ENCODE peak calls at places on chromosomes 1 and 21, in seven cellular contexts. S is renal cortical epithelial cell, F is iris pigment epithelial cell, V is SK-MEL-5, E is NCI-H748 treated with DMSO at 0.1 percent for 48 hours, X is left colon, I is neural crest cell. U is an unnamed sample.

GRCh38 chr21:43900078-43900385 is 35.0 kb downstream of the AGPAT3 start:
- DNase-seq in S (no peak), F (no peak), V (no peak), E (no peak), X (no peak), I (no peak), U (no peak)

GRCh38 chr1:51733793-51734522 is 117.1 kb downstream of the OSBPL9 start:
- DNase-seq in S (peak), F (no peak), V (no peak), E (peak), X (no peak), I (no peak), U (no peak)

GRCh38 chr1:221227460-221227859 is 348.2 kb downstream of the HLX start:
- DNase-seq in S (no peak), F (no peak), V (no peak), E (no peak), X (no peak), I (no peak), U (no peak)

GRCh38 chr1:24351918-24352637 is 32.9 kb downstream of the GRHL3 start:
- DNase-seq in S (no peak), F (peak), V (no peak), E (no peak), X (no peak), I (no peak), U (no peak)

GRCh38 chr1:78274814-78275213 is 216.0 kb upstream of the PTGFR start:
- DNase-seq in S (no peak), F (peak), V (no peak), E (no peak), X (no peak), I (no peak), U (no peak)

GRCh38 chr1:65412256-65412983 is 8.0 kb upstream of the LEPR start:
- DNase-seq in S (no peak), F (no peak), V (no peak), E (no peak), X (no peak), I (no peak), U (no peak)

GRCh38 chr1:12184008-12184681 is 17.4 kb downstream of the TNFRSF1B start:
- DNase-seq in S (peak), F (peak), V (no peak), E (no peak), X (peak), I (peak), U (no peak)

GRCh38 chr1:214002472-214002871 is 14.7 kb downstream of the PROX1 start:
- DNase-seq in S (peak), F (peak), V (peak), E (peak), X (no peak), I (no peak), U (no peak)

GRCh38 chr1:243748706-243749283 is 101.2 kb downstream of the AKT3 start:
- DNase-seq in S (peak), F (peak), V (peak), E (peak), X (no peak), I (no peak), U (peak)

GRCh38 chr1:205183676-205184335 is 27.7 kb downstream of the DSTYK start:
- DNase-seq in S (peak), F (peak), V (peak), E (no peak), X (no peak), I (no peak), U (no peak)

GRCh38 chr1:182885591-182885990 is 46.4 kb downstream of the DHX9 start:
- DNase-seq in S (no peak), F (no peak), V (no peak), E (no peak), X (no peak), I (no peak), U (no peak)

GRCh38 chr1:42290130-42290529 is 44.9 kb downstream of the FOXJ3 start:
- DNase-seq in S (peak), F (no peak), V (no peak), E (no peak), X (no peak), I (no peak), U (no peak)

GRCh38 chr21:16912075-16912474 is 600.8 kb upstream of the CXADR start:
- DNase-seq in S (peak), F (peak), V (no peak), E (no peak), X (no peak), I (no peak), U (no peak)

GRCh38 chr1:70224954-70225353 is 3.8 kb downstream of the SRSF11 start:
- DNase-seq in S (no peak), F (no peak), V (no peak), E (no peak), X (no peak), I (no peak), U (no peak)

GRCh38 chr1:223123238-223123976 is 19.6 kb downstream of the TLR5 start:
- DNase-seq in S (no peak), F (peak), V (peak), E (peak), X (no peak), I (peak), U (peak)

GRCh38 chr1:235910357-235911299 is 43.9 kb upstream of the LYST start:
- DNase-seq in S (peak), F (peak), V (peak), E (no peak), X (no peak), I (no peak), U (no peak)

GRCh38 chr1:65668368-65668767 is 124.3 kb upstream of the PDE4B start:
- DNase-seq in S (no peak), F (no peak), V (no peak), E (no peak), X (no peak), I (no peak), U (no peak)

GRCh38 chr1:25065246-25066238 is 135.5 kb upstream of the RUNX3 start:
- DNase-seq in S (no peak), F (no peak), V (no peak), E (no peak), X (no peak), I (no peak), U (no peak)

GRCh38 chr1:216750031-216750627 is 26.9 kb upstream of the ESRRG start:
- DNase-seq in S (peak), F (peak), V (peak), E (peak), X (no peak), I (peak), U (peak)

GRCh38 chr1:208437416-208437815 is 193.2 kb upstream of the PLXNA2 start:
- DNase-seq in S (peak), F (peak), V (no peak), E (no peak), X (no peak), I (no peak), U (no peak)

GRCh38 chr1:116151739-116152576 is 40.8 kb downstream of the MAB21L3 start:
- DNase-seq in S (peak), F (peak), V (peak), E (peak), X (peak), I (peak), U (peak)

GRCh38 chr1:27596261-27596660 is 7.7 kb downstream of the AHDC1 start:
- DNase-seq in S (no peak), F (no peak), V (no peak), E (no peak), X (no peak), I (no peak), U (no peak)

GRCh38 chr1:225811622-225812487 is 1.9 kb downstream of the EPHX1 start:
- DNase-seq in S (no peak), F (peak), V (peak), E (no peak), X (no peak), I (no peak), U (no peak)

GRCh38 chr21:26185021-26185420 is 14.5 kb upstream of the APP start:
- DNase-seq in S (no peak), F (no peak), V (no peak), E (no peak), X (no peak), I (no peak), U (no peak)

GRCh38 chr1:198125995-198126758 is 30.6 kb upstream of the NEK7 start:
- DNase-seq in S (peak), F (peak), V (no peak), E (no peak), X (no peak), I (no peak), U (no peak)

GRCh38 chr1:183198463-183198862 is 12.4 kb downstream of the LAMC2 start:
- DNase-seq in S (peak), F (peak), V (no peak), E (no peak), X (peak), I (no peak), U (no peak)